ENCODE peak calls at places on chromosomes 7 and 10, in six cellular contexts. K is HuH-7, R is choroid plexus epithelial cell, Y is GM12865, P is NCI-H2081 treated with DMSO at 0.1 percent for 48 hours, U is AG04450. G is an unnamed sample.

GRCh38 chr10:119341236-119342016 is 134.1 kb downstream of the GRK5 start:
- DNase-seq in K (peak; percentile 59), R (peak; percentile 91), Y (peak; percentile 14), P (no peak), U (no peak), G (no peak)

GRCh38 chr10:70176441-70176840 is 6.1 kb upstream of the SAR1A start:
- DNase-seq in K (no peak), R (no peak), Y (no peak), P (no peak), U (no peak), G (no peak)

GRCh38 chr7:26368542-26368941 is 76.9 kb downstream of the SNX10 start:
- DNase-seq in K (no peak), R (peak; percentile 6), Y (no peak), P (no peak), U (no peak), G (no peak)

GRCh38 chr7:7709263-7709662 is 9.1 kb downstream of the RPA3 start:
- DNase-seq in K (no peak), R (no peak), Y (no peak), P (no peak), U (no peak), G (no peak)

GRCh38 chr7:73969991-73970390 is 58.0 kb upstream of the ELN start:
- DNase-seq in K (no peak), R (no peak), Y (no peak), P (no peak), U (no peak), G (no peak)

GRCh38 chr7:2031496-2031895 is 201.2 kb downstream of the MAD1L1 start:
- DNase-seq in K (no peak), R (no peak), Y (no peak), P (no peak), U (no peak), G (no peak)

GRCh38 chr7:96987719-96988118 is 17.6 kb upstream of the DLX6 start:
- DNase-seq in K (no peak), R (no peak), Y (no peak), P (no peak), U (no peak), G (no peak)

GRCh38 chr10:110529596-110530011 is 31.9 kb downstream of the DUSP5 start:
- DNase-seq in K (no peak), R (no peak), Y (peak; percentile 65), P (no peak), U (no peak), G (no peak)

GRCh38 chr10:120782336-120782735 is 68.8 kb upstream of the WDR11 start:
- DNase-seq in K (no peak), R (no peak), Y (no peak), P (no peak), U (no peak), G (no peak)

GRCh38 chr7:142872106-142872675 is 13.4 kb downstream of the TRPV6 start:
- DNase-seq in K (no peak), R (no peak), Y (no peak), P (no peak), U (no peak), G (no peak)

GRCh38 chr7:81327873-81328272 is 409.0 kb upstream of the SEMA3C start:
- DNase-seq in K (no peak), R (no peak), Y (no peak), P (no peak), U (no peak), G (no peak)

GRCh38 chr7:1883031-1883761 is 213.1 kb downstream of the ELFN1 start:
- DNase-seq in K (no peak), R (peak; percentile 46), Y (no peak), P (no peak), U (peak; percentile 16), G (no peak)

GRCh38 chr7:55124989-55125875 is 106.4 kb downstream of the EGFR start:
- DNase-seq in K (peak; percentile 43), R (no peak), Y (no peak), P (no peak), U (no peak), G (no peak)

GRCh38 chr7:45574521-45575500 is 643 bp downstream of the ADCY1 start:
- DNase-seq in K (peak; percentile 63), R (peak; percentile 59), Y (peak; percentile 72), P (no peak), U (no peak), G (peak; percentile 62)

GRCh38 chr10:132294561-132295320 is 13.0 kb downstream of the STK32C start:
- DNase-seq in K (peak; percentile 86), R (no peak), Y (no peak), P (no peak), U (no peak), G (no peak)

GRCh38 chr10:133107442-133107841 is 19.7 kb downstream of the ADGRA1 start:
- DNase-seq in K (no peak), R (no peak), Y (no peak), P (no peak), U (no peak), G (no peak)

GRCh38 chr10:1356349-1356748 is 300.2 kb downstream of the WDR37 start:
- DNase-seq in K (no peak), R (no peak), Y (no peak), P (no peak), U (no peak), G (no peak)

GRCh38 chr10:74738985-74739567 is 87.3 kb upstream of the KAT6B start:
- DNase-seq in K (no peak), R (peak; percentile 68), Y (peak; percentile 97), P (no peak), U (no peak), G (no peak)

G was measured in frontal cortex.